ENCODE peak calls at places on chromosomes 13 and 19, in six cellular contexts. One of them, this sample, is unnamed.

GRCh38 chr19:48672994-48673393 is at the start of gene NTN5:
- DNase-seq in left lung: no peak
- DNase-seq in AG04450: no peak
- DNase-seq in OCI-LY7: no peak
- DNase-seq in endothelial cell: no peak
- DNase-seq in heart left ventricle: no peak
- DNase-seq in this sample: no peak

GRCh38 chr19:50719566-50719965 is at the start of gene SHANK1:
- DNase-seq in left lung: no peak
- DNase-seq in OCI-LY7: no peak
- DNase-seq in heart left ventricle: no peak
- DNase-seq in endothelial cell: no peak
- DNase-seq in AG04450: no peak
- DNase-seq in this sample: no peak

GRCh38 chr13:28355822-28356371 is 139.0 kb downstream of the FLT1 start:
- DNase-seq in endothelial cell: no peak
- DNase-seq in heart left ventricle: no peak
- DNase-seq in AG04450: no peak
- DNase-seq in OCI-LY7: no peak
- DNase-seq in left lung: no peak
- DNase-seq in this sample: no peak

GRCh38 chr19:10784257-10784656 is 51.8 kb downstream of the TMED1 start:
- DNase-seq in AG04450: no peak
- DNase-seq in left lung: peak; percentile 77
- DNase-seq in heart left ventricle: peak; percentile 75
- DNase-seq in OCI-LY7: no peak
- DNase-seq in endothelial cell: no peak
- DNase-seq in this sample: no peak

GRCh38 chr19:2462635-2463421 is 6.1 kb upstream of the LMNB2 start:
- DNase-seq in OCI-LY7: no peak
- DNase-seq in heart left ventricle: peak; percentile 92
- DNase-seq in AG04450: peak; percentile 86
- DNase-seq in endothelial cell: peak; percentile 91
- DNase-seq in left lung: peak; percentile 78
- DNase-seq in this sample: no peak

GRCh38 chr19:12478234-12478941 is 6.2 kb downstream of the ZNF709 start:
- DNase-seq in heart left ventricle: no peak
- DNase-seq in AG04450: no peak
- DNase-seq in OCI-LY7: peak; percentile 24
- DNase-seq in endothelial cell: no peak
- DNase-seq in left lung: no peak
- DNase-seq in this sample: no peak

GRCh38 chr19:14718522-14719113 is 28.8 kb downstream of the ZNF333 start:
- DNase-seq in left lung: no peak
- DNase-seq in AG04450: no peak
- DNase-seq in endothelial cell: no peak
- DNase-seq in heart left ventricle: no peak
- DNase-seq in OCI-LY7: no peak
- DNase-seq in this sample: no peak

GRCh38 chr13:23770428-23770827 is 118.8 kb downstream of the MIPEP start:
- DNase-seq in heart left ventricle: no peak
- DNase-seq in endothelial cell: no peak
- DNase-seq in OCI-LY7: no peak
- DNase-seq in AG04450: no peak
- DNase-seq in left lung: no peak
- DNase-seq in this sample: no peak

GRCh38 chr13:23445794-23446193 is 12.3 kb upstream of the SACS start:
- DNase-seq in heart left ventricle: no peak
- DNase-seq in OCI-LY7: no peak
- DNase-seq in left lung: no peak
- DNase-seq in AG04450: no peak
- DNase-seq in endothelial cell: no peak
- DNase-seq in this sample: no peak

GRCh38 chr13:112722433-112723250 is 32.8 kb downstream of the ATP11A start:
- DNase-seq in OCI-LY7: no peak
- DNase-seq in AG04450: peak; percentile 90
- DNase-seq in left lung: peak; percentile 73
- DNase-seq in heart left ventricle: peak; percentile 80
- DNase-seq in endothelial cell: no peak
- DNase-seq in this sample: no peak

GRCh38 chr13:19685034-19685433 is 51.6 kb downstream of the MPHOSPH8 start:
- DNase-seq in endothelial cell: no peak
- DNase-seq in AG04450: no peak
- DNase-seq in OCI-LY7: no peak
- DNase-seq in left lung: no peak
- DNase-seq in heart left ventricle: no peak
- DNase-seq in this sample: no peak

GRCh38 chr13:35988648-35989081 is 142.5 kb downstream of the DCLK1 start:
- DNase-seq in AG04450: no peak
- DNase-seq in heart left ventricle: no peak
- DNase-seq in endothelial cell: no peak
- DNase-seq in left lung: no peak
- DNase-seq in OCI-LY7: no peak
- DNase-seq in this sample: no peak

GRCh38 chr19:45968626-45969025 is 5.0 kb downstream of the NOVA2 start:
- DNase-seq in endothelial cell: no peak
- DNase-seq in left lung: no peak
- DNase-seq in OCI-LY7: no peak
- DNase-seq in heart left ventricle: no peak
- DNase-seq in AG04450: no peak
- DNase-seq in this sample: no peak

GRCh38 chr19:14433454-14434156 is 499 bp downstream of the PKN1 start:
- DNase-seq in AG04450: no peak
- DNase-seq in left lung: no peak
- DNase-seq in OCI-LY7: peak; percentile 59
- DNase-seq in heart left ventricle: peak; percentile 52
- DNase-seq in endothelial cell: no peak
- DNase-seq in this sample: peak; percentile 45

GRCh38 chr19:48495391-48495790 is 16.2 kb downstream of the LMTK3 start:
- DNase-seq in left lung: no peak
- DNase-seq in AG04450: no peak
- DNase-seq in heart left ventricle: no peak
- DNase-seq in OCI-LY7: no peak
- DNase-seq in endothelial cell: no peak
- DNase-seq in this sample: no peak

GRCh38 chr19:31533114-31533513 is 183.9 kb upstream of the TSHZ3 start:
- DNase-seq in OCI-LY7: no peak
- DNase-seq in heart left ventricle: no peak
- DNase-seq in endothelial cell: no peak
- DNase-seq in left lung: no peak
- DNase-seq in AG04450: no peak
- DNase-seq in this sample: no peak

GRCh38 chr13:74136089-74136658 is 2.0 kb upstream of the KLF12 start:
- DNase-seq in OCI-LY7: peak; percentile 36
- DNase-seq in left lung: no peak
- DNase-seq in AG04450: no peak
- DNase-seq in heart left ventricle: peak; percentile 25
- DNase-seq in endothelial cell: peak; percentile 40
- DNase-seq in this sample: no peak

GRCh38 chr19:46818812-46819211 is 30.4 kb upstream of the SLC1A5 start:
- DNase-seq in AG04450: no peak
- DNase-seq in left lung: no peak
- DNase-seq in endothelial cell: no peak
- DNase-seq in OCI-LY7: peak; percentile 29
- DNase-seq in heart left ventricle: no peak
- DNase-seq in this sample: no peak

GRCh38 chr13:36919206-36919832 is 719 bp downstream of the SMAD9 start:
- DNase-seq in AG04450: no peak
- DNase-seq in left lung: no peak
- DNase-seq in endothelial cell: peak; percentile 18
- DNase-seq in heart left ventricle: peak; percentile 48
- DNase-seq in OCI-LY7: peak; percentile 70
- DNase-seq in this sample: no peak

GRCh38 chr19:35037716-35038622 is 3.6 kb upstream of the HPN start:
- DNase-seq in OCI-LY7: no peak
- DNase-seq in endothelial cell: no peak
- DNase-seq in AG04450: no peak
- DNase-seq in left lung: no peak
- DNase-seq in heart left ventricle: peak; percentile 55
- DNase-seq in this sample: no peak

GRCh38 chr19:11674067-11674492 is 64.7 kb downstream of the ZNF823 start:
- DNase-seq in OCI-LY7: no peak
- DNase-seq in left lung: no peak
- DNase-seq in endothelial cell: no peak
- DNase-seq in heart left ventricle: peak; percentile 26
- DNase-seq in AG04450: no peak
- DNase-seq in this sample: no peak

GRCh38 chr13:90448466-90449037 is 898.9 kb upstream of the MIR17HG start:
- DNase-seq in AG04450: no peak
- DNase-seq in endothelial cell: no peak
- DNase-seq in heart left ventricle: no peak
- DNase-seq in left lung: no peak
- DNase-seq in OCI-LY7: no peak
- DNase-seq in this sample: no peak

DNA sequence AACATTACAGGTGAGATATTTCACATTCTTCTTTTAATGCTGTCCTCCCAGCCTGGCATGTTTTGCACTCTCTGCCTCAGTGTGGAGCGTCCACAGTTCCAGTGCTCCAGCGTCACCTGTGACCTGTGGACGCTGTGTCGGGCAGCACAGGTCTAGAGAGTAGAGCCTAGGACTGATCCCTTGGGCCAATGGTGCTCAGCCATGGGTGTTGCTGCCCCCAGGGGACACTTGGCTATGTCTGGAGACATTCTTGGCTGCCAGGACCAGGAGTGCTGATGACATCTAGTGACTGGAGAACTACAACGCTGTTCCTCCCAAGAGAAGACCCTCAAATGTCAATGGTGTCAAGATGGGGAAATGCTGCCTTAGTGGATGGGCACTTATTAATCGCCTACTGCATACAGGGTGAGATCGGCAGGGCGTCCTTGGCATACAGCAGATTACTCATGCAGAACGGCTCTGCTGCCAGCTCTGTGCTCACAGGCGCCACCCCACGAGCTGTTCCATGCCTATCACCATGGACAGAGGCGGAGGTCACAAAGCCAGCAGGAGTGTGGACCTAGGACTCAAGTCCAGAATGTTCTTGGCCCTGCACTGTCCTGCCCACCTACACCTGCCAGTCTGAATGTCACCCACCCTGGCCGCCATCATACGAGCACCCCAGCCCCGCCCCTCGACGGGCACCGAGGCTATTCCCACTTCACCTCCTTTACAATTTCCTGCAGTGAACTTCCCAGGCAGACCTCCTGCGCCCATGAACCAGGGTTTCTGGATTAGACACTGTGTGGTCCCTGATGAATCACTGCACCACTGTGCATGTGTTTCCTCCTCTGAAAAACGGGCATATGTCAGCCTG is 13.9 kb upstream of the MADCAM1 start:
- DNase-seq in AG04450: no peak
- DNase-seq in endothelial cell: no peak
- DNase-seq in OCI-LY7: no peak
- DNase-seq in left lung: no peak
- DNase-seq in heart left ventricle: peak; percentile 18
- DNase-seq in this sample: no peak
- TF ChIP-seq CTCF in AG04450: no peak
- TF ChIP-seq CTCF in endothelial cell: no peak
- TF ChIP-seq CTCF in OCI-LY7: no peak
- TF ChIP-seq CTCF in left lung: no peak
- TF ChIP-seq CTCF in heart left ventricle: no peak
- TF ChIP-seq CTCF in this sample: no peak

GRCh38 chr13:97586941-97587340 is 153.0 kb downstream of the RAP2A start:
- DNase-seq in endothelial cell: no peak
- DNase-seq in heart left ventricle: no peak
- DNase-seq in left lung: no peak
- DNase-seq in AG04450: no peak
- DNase-seq in OCI-LY7: no peak
- DNase-seq in this sample: no peak

GRCh38 chr13:97583884-97584497 is 150.0 kb downstream of the RAP2A start:
- DNase-seq in AG04450: no peak
- DNase-seq in left lung: no peak
- DNase-seq in endothelial cell: no peak
- DNase-seq in heart left ventricle: no peak
- DNase-seq in OCI-LY7: no peak
- DNase-seq in this sample: no peak

DNA sequence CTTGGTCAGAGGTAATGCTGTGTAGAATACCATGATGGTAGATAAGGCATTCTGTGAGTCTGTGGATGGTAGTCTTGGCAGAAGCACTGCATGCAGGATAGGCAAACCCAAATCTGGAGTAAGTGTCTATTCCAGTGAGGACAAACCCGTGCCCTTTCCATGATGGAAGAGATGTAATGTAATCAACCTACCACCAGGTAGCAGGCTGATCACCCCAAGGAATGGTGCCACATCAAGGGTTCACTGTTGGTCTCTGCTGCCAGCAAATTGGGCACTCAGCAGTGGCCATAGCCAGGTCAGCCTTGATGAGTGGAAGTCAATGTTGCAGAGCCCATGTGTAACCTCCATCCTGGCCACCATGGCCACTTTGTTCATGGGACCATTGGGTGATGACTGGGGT is 155.0 kb downstream of the RAP2A start:
- DNase-seq in endothelial cell: no peak
- DNase-seq in AG04450: no peak
- DNase-seq in left lung: no peak
- DNase-seq in heart left ventricle: no peak
- DNase-seq in OCI-LY7: no peak
- DNase-seq in this sample: no peak
- TF ChIP-seq CTCF in endothelial cell: no peak
- TF ChIP-seq CTCF in AG04450: no peak
- TF ChIP-seq CTCF in left lung: no peak
- TF ChIP-seq CTCF in heart left ventricle: no peak
- TF ChIP-seq CTCF in OCI-LY7: no peak
- TF ChIP-seq CTCF in this sample: no peak

DNA sequence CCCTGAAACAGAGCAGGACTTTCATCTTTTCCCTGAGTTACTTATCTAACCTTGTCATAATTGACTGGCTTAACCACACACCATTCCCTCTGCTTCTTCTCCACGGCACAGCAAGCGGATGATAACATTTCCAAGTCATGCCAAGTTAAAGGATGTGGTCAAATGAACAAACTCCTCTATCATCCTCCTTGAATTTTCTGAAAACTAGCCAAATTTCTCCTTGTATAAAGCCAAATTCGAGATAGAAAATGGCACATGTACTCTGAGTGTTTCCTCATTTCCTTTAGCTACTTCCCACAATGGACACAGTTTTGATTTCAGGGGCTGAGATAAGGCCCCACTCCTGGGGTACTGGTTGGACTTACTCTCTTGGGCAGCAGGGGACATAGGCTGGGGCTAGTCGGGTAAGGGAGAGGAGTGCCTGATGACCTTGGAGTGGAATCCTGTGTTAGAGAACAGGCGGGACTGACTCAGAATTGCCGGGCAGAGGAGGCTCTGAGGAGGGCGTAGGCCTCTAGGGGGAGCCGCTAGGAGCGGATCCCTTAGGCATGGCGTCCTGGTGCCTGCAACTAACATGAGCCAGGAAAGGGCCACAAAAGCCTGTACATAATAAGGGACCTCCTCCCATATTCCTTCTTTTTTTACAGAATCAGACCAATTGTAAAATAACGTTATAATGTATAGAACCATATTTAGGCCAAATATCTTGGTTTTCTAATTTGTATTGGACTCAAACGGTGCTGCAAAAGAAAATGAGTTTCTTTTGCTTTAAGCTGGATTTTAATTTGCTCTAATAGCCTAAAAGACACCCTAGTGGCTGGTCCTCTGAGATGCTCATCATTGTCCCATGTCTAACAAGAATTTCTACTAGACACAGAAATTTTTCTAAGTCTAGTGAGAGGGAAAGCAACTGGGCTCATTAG is 20.4 kb upstream of the TMTC4 start:
- DNase-seq in OCI-LY7: no peak
- DNase-seq in heart left ventricle: no peak
- DNase-seq in left lung: peak; percentile 42
- DNase-seq in endothelial cell: peak; percentile 71
- DNase-seq in AG04450: no peak
- DNase-seq in this sample: no peak
- TF ChIP-seq CTCF in OCI-LY7: peak; percentile 52
- TF ChIP-seq CTCF in heart left ventricle: peak; percentile 44
- TF ChIP-seq CTCF in left lung: no peak
- TF ChIP-seq CTCF in endothelial cell: no peak
- TF ChIP-seq CTCF in AG04450: peak; percentile 71
- TF ChIP-seq CTCF in this sample: no peak

GRCh38 chr13:110239280-110240120 is 67.5 kb downstream of the COL4A1 start:
- DNase-seq in OCI-LY7: no peak
- DNase-seq in AG04450: no peak
- DNase-seq in endothelial cell: peak; percentile 3
- DNase-seq in heart left ventricle: no peak
- DNase-seq in left lung: no peak
- DNase-seq in this sample: no peak
- TF ChIP-seq CTCF in OCI-LY7: no peak
- TF ChIP-seq CTCF in AG04450: no peak
- TF ChIP-seq CTCF in endothelial cell: no peak
- TF ChIP-seq CTCF in heart left ventricle: peak; percentile 27
- TF ChIP-seq CTCF in left lung: no peak
- TF ChIP-seq CTCF in this sample: no peak

This sample was measured in activated B cell treated with CpG ODN at 0.5 μM for 24 hours.